ENCODE peak calls at places on chromosomes 5 and 9, in six cellular contexts. K is neural crest cell, O is foreskin fibroblast, W is tibial nerve, B is ovary, I is GM06990. J is an unnamed sample.

GRCh38 chr9:107487521-107488399 is 1.8 kb downstream of the KLF4 start:
- DNase-seq in W (peak), K (peak), I (peak), B (peak), O (no peak), J (peak)

GRCh38 chr5:176535101-176535654 is 2.0 kb downstream of the RNF44 start:
- DNase-seq in B (no peak), K (no peak), O (no peak), W (no peak), I (no peak), J (no peak)

GRCh38 chr9:73151653-73152382 is at the start of gene ANXA1:
- DNase-seq in O (peak), W (peak), K (no peak), B (no peak), I (no peak), J (no peak)

GRCh38 chr5:1249366-1250280 is 24.4 kb downstream of the SLC6A18 start:
- DNase-seq in I (no peak), K (no peak), B (no peak), W (no peak), O (no peak), J (no peak)

GRCh38 chr5:36363101-36363500 is 61.4 kb upstream of the RANBP3L start:
- DNase-seq in B (no peak), O (peak), K (no peak), I (no peak), W (no peak), J (no peak)

GRCh38 chr5:19795218-19795617 is 192.8 kb downstream of the CDH18 start:
- DNase-seq in O (peak), W (no peak), B (no peak), K (no peak), I (no peak), J (no peak)

GRCh38 chr9:135647897-135648296 is 8.6 kb upstream of the GLT6D1 start:
- DNase-seq in W (no peak), I (no peak), K (no peak), B (no peak), O (no peak), J (no peak)

GRCh38 chr9:90458485-90458884 is 184.1 kb downstream of the DIRAS2 start:
- DNase-seq in O (no peak), W (no peak), I (no peak), B (no peak), K (no peak), J (peak)

GRCh38 chr9:134329886-134330285 is 3.6 kb downstream of the RXRA start:
- DNase-seq in W (no peak), I (no peak), K (no peak), B (no peak), O (no peak), J (no peak)

GRCh38 chr5:67203701-67204074 is 7.1 kb upstream of the CD180 start:
- DNase-seq in B (no peak), W (no peak), O (no peak), K (no peak), I (peak), J (no peak)

GRCh38 chr9:89793551-89793950 is 188.7 kb downstream of the GADD45G start:
- DNase-seq in O (no peak), B (no peak), K (no peak), I (no peak), W (no peak), J (no peak)

GRCh38 chr5:181195249-181195761 is 9.7 kb downstream of the TRIM7 start:
- DNase-seq in K (no peak), W (no peak), I (no peak), B (no peak), O (no peak), J (no peak)

GRCh38 chr5:86679529-86679928 is 61.8 kb downstream of the COX7C start:
- DNase-seq in O (peak), K (no peak), W (peak), B (no peak), I (no peak), J (no peak)

GRCh38 chr5:180467028-180467427 is 27.2 kb upstream of the CNOT6 start:
- DNase-seq in K (no peak), I (no peak), B (peak), O (no peak), W (no peak), J (no peak)

GRCh38 chr5:161086456-161086855 is 234.4 kb upstream of the ATP10B start:
- DNase-seq in K (no peak), B (no peak), I (no peak), O (no peak), W (no peak), J (no peak)

GRCh38 chr5:170251462-170251861 is 18.7 kb downstream of the C5orf58 start:
- DNase-seq in B (no peak), K (no peak), I (no peak), O (no peak), W (no peak), J (no peak)

GRCh38 chr5:171269717-171270116 is 39.3 kb upstream of the TLX3 start:
- DNase-seq in K (no peak), B (no peak), I (no peak), O (peak), W (no peak), J (no peak)

GRCh38 chr9:113591899-113592625 is 128.5 kb downstream of the RGS3 start:
- DNase-seq in I (no peak), W (no peak), B (peak), K (no peak), O (no peak), J (no peak)
- TF ChIP-seq CTCF in I (no peak), W (peak), B (no peak), K (no peak), O (no peak), J (no peak)

DNA sequence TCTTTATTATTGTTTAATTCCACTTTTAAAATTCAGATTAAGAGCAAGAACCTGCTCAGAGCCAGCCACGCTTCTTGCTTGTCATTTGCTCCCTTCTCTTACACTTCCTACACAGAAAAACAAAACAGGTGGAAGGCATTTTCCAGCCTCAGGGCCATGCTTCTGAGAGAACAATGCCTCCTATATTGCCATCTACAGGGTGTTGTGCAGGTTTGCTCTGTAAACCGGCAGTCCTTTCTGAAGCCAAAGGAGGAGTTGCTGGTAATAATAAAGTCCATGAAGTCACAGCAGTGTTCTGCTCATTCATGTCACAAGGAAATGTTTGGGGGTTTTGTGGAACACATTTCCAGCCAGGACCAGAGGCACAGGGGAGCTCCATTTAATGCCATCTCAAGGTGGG is 16.1 kb upstream of the PRLR start:
- DNase-seq in O (no peak), B (no peak), W (no peak), K (no peak), I (no peak), J (no peak)
- TF ChIP-seq CTCF in O (no peak), B (no peak), W (no peak), K (peak), I (no peak), J (peak)

GRCh38 chr5:133226186-133226585 is 174.4 kb downstream of the HSPA4 start:
- DNase-seq in O (no peak), W (no peak), B (no peak), I (no peak), K (no peak), J (no peak)

GRCh38 chr5:133229931-133230664 is 178.3 kb downstream of the HSPA4 start:
- DNase-seq in B (no peak), I (no peak), K (no peak), O (no peak), W (no peak), J (no peak)

GRCh38 chr5:133227082-133227481 is 175.3 kb downstream of the HSPA4 start:
- DNase-seq in W (no peak), B (no peak), I (no peak), O (no peak), K (no peak), J (no peak)

GRCh38 chr5:133227897-133228296 is 176.1 kb downstream of the HSPA4 start:
- DNase-seq in I (no peak), B (no peak), K (no peak), W (no peak), O (no peak), J (no peak)

GRCh38 chr5:133228316-133228715 is 176.5 kb downstream of the HSPA4 start:
- DNase-seq in K (no peak), I (no peak), B (no peak), O (no peak), W (no peak), J (no peak)
- TF ChIP-seq CTCF in K (no peak), I (no peak), B (no peak), O (no peak), W (no peak), J (no peak)

DNA sequence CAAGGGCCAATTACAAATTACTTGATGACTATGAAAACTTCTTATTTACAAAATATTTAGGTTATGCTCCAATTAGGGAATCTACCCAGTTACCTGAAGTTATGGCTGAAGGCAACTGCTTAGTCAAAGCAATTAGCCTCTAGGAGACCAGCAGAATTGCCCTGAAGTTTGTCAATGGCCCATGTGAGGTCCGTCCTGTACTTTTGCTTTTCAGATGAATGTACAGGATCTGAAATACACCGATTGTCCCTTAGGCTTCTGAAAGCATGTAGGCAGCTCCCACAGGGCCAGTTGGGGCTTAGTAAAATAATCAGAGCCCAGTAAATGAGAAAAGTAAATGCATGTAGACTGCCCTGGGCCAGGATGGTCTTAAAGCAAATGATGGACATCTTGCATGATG is 93.3 kb downstream of the DAPK1 start:
- DNase-seq in W (no peak), K (no peak), I (no peak), B (no peak), O (no peak), J (no peak)
- TF ChIP-seq CTCF in W (no peak), K (no peak), I (no peak), B (no peak), O (no peak), J (no peak)

DNA sequence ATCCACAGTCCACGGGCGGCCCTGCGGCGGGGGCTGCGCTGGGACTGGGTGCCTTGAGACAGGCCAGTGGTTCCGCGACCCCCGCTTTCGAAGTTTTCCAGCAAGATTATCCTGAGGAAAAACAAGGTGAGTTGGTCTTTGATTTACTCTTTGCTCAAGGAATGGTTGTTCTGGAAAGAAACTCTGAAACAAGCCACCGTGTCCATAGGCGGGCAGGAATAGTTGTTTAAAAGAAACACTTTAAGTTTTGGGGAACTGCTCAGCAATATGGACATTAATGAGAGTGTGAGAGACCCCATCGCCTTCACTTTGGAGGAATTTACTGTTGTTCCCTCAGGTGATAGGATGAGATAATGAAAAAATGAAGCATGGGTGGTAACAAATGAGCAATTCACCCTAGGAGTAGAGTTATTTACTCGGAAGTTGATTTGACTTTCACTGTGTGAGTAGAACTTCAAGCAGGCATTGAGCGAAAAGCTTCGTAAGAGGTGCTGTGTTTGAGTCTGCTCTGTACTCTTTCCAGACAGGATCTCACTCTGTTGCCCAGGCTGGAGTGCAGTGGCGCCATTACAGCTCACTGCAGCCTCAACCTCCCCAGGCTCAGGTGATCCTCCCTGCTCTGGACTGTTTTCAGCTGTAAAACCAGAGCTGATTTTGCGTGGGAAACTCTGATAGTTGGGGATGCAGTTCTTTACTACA is 1.1 kb downstream of the DMRTA1 start:
- DNase-seq in O (no peak), I (no peak), K (no peak), W (no peak), B (no peak), J (no peak)
- TF ChIP-seq CTCF in O (no peak), I (no peak), K (peak), W (no peak), B (no peak), J (no peak)

GRCh38 chr5:73119492-73120157 is 750 bp upstream of the TMEM171 start:
- DNase-seq in K (no peak), B (no peak), I (no peak), O (no peak), W (no peak), J (no peak)
- TF ChIP-seq CTCF in K (no peak), B (no peak), I (no peak), O (no peak), W (no peak), J (no peak)

J was measured in progenitor cell of endocrine pancreas.